ENCODE peak calls at places on chromosomes 4 and X, in nine cellular contexts. C is hippocampal formation, Y is T follicular helper cell, M is ELR, H is cardiac muscle cell, X is OCI-LY7, W is glomerular endothelial cell, O is foreskin keratinocyte, T is H4. J is an unnamed sample.

GRCh38 chrX:129450123-129450522 is 73.2 kb downstream of the SMARCA1 start:
- DNase-seq in H (no peak), Y (no peak), O (no peak), C (no peak), W (no peak), X (no peak), M (no peak), T (no peak), J (no peak)

GRCh38 chr4:158302076-158302866 is 92.0 kb downstream of the TMEM144 start:
- DNase-seq in W (peak), H (peak), Y (no peak), M (peak), X (no peak), T (no peak), C (no peak), O (peak), J (peak)

GRCh38 chr4:106695846-106696245 is 327.3 kb upstream of the GIMD1 start:
- DNase-seq in C (no peak), W (no peak), O (no peak), M (no peak), H (no peak), X (no peak), T (no peak), Y (no peak), J (no peak)

GRCh38 chr4:48949518-48950207 is 36.4 kb upstream of the CWH43 start:
- DNase-seq in H (no peak), W (no peak), M (peak), C (no peak), T (no peak), O (peak), X (no peak), Y (no peak), J (peak)

GRCh38 chr4:184448828-184449227 is 25.5 kb downstream of the IRF2 start:
- DNase-seq in Y (no peak), H (peak), O (no peak), W (no peak), X (no peak), M (peak), C (peak), T (peak), J (peak)

GRCh38 chrX:82218361-82218760 is 1016.5 kb downstream of the SH3BGRL start:
- DNase-seq in X (peak), O (no peak), Y (no peak), M (peak), C (no peak), T (peak), W (no peak), H (no peak), J (no peak)

GRCh38 chrX:357035-357692 is 29.5 kb downstream of the PPP2R3B start:
- DNase-seq in C (no peak), X (no peak), M (no peak), H (no peak), O (no peak), W (no peak), T (no peak), Y (no peak), J (no peak)

GRCh38 chr4:91373546-91373945 is 930.2 kb upstream of the GRID2 start:
- DNase-seq in X (no peak), O (no peak), M (no peak), C (no peak), Y (no peak), T (no peak), H (no peak), W (no peak), J (no peak)

J was measured in NCI-H226.